ENCODE peak calls at places on chromosomes 6 and 20, in four cellular contexts. G is mammary epithelial cell, O is cardiac fibroblast, R is adrenal gland. W is an unnamed sample.

GRCh38 chr20:4548552-4548951 is 173.2 kb upstream of the PRND start:
- DNase-seq in R (no peak), G (peak), O (no peak), W (no peak)

GRCh38 chr20:58214310-58214709 is 14.1 kb downstream of the ANKRD60 start:
- DNase-seq in G (no peak), R (no peak), O (no peak), W (no peak)

GRCh38 chr6:158647501-158647900 is 2.4 kb upstream of the SYTL3 start:
- DNase-seq in G (no peak), R (no peak), O (no peak), W (no peak)

GRCh38 chr20:31987744-31988143 is 19.8 kb downstream of the XKR7 start:
- DNase-seq in O (no peak), R (peak), G (peak), W (no peak)

GRCh38 chr6:21188505-21189223 is 404.9 kb upstream of the SOX4 start:
- DNase-seq in O (no peak), R (no peak), G (peak), W (no peak)

GRCh38 chr6:34571388-34571787 is 15.3 kb upstream of the SPDEF start:
- DNase-seq in R (no peak), G (no peak), O (peak), W (no peak)

GRCh38 chr20:12700701-12701100 is 308.1 kb upstream of the SPTLC3 start:
- DNase-seq in G (no peak), O (no peak), R (no peak), W (no peak)

GRCh38 chr6:42292002-42292735 is 74.5 kb upstream of the MRPS10 start:
- DNase-seq in R (no peak), O (peak), G (peak), W (peak)

GRCh38 chr6:112443666-112444065 is 96.5 kb downstream of the RFPL4B start:
- DNase-seq in G (no peak), R (no peak), O (peak), W (no peak)

GRCh38 chr6:138176652-138177232 is 15.0 kb downstream of the ARFGEF3 start:
- DNase-seq in O (no peak), R (no peak), G (no peak), W (no peak)

GRCh38 chr6:37698264-37699137 is 818 bp upstream of the MDGA1 start:
- DNase-seq in G (peak), O (peak), R (peak), W (peak)

GRCh38 chr6:90583179-90583578 is 3.7 kb downstream of the MAP3K7 start:
- DNase-seq in O (no peak), R (no peak), G (no peak), W (no peak)

GRCh38 chr6:64926051-64926450 is 781.0 kb downstream of the EYS start:
- DNase-seq in O (no peak), R (no peak), G (no peak), W (no peak)

GRCh38 chr6:15287670-15288069 is 41.8 kb downstream of the JARID2 start:
- DNase-seq in G (no peak), O (no peak), R (no peak), W (no peak)

GRCh38 chr6:361411-362132 is 30.0 kb upstream of the IRF4 start:
- DNase-seq in G (no peak), R (no peak), O (no peak), W (no peak)

GRCh38 chr20:37915800-37916570 is 13.1 kb downstream of the VSTM2L start:
- DNase-seq in O (no peak), G (no peak), R (no peak), W (no peak)

GRCh38 chr6:88380618-88381288 is 214.6 kb upstream of the CNR1 start:
- DNase-seq in O (peak), G (no peak), R (no peak), W (no peak)

GRCh38 chr20:47603260-47603659 is 101.6 kb downstream of the NCOA3 start:
- DNase-seq in R (no peak), O (no peak), G (no peak), W (no peak)

GRCh38 chr20:18734525-18735189 is 78.9 kb upstream of the SCP2D1 start:
- DNase-seq in R (no peak), O (no peak), G (no peak), W (no peak)

GRCh38 chr6:31659649-31660223 is 842 bp downstream of the C6orf47 start:
- DNase-seq in O (peak), R (peak), G (peak), W (no peak)

GRCh38 chr6:82006027-82006738 is 241.4 kb downstream of the IBTK start:
- DNase-seq in G (peak), R (peak), O (peak), W (no peak)

GRCh38 chr6:70282906-70283461 is 19.9 kb downstream of the COL9A1 start:
- DNase-seq in R (no peak), O (no peak), G (no peak), W (no peak)

GRCh38 chr20:7989379-7989778 is 30.2 kb downstream of the TMX4 start:
- DNase-seq in O (peak), G (no peak), R (no peak), W (no peak)

GRCh38 chr6:160992323-160993314 is 1.1 kb downstream of the MAP3K4 start:
- DNase-seq in O (peak), G (peak), R (peak), W (peak)

GRCh38 chr6:56841751-56842150 is 113.2 kb upstream of the BEND6 start:
- DNase-seq in O (no peak), R (no peak), G (no peak), W (no peak)

GRCh38 chr20:5691918-5692618 is 58.1 kb upstream of the SHLD1 start:
- DNase-seq in R (no peak), G (no peak), O (no peak), W (no peak)

GRCh38 chr20:19414600-19414999 is 202.2 kb downstream of the SLC24A3 start:
- DNase-seq in O (no peak), R (no peak), G (no peak), W (no peak)

GRCh38 chr20:51661609-51662178 is 106.5 kb downstream of the ATP9A start:
- DNase-seq in O (no peak), R (no peak), G (peak), W (peak)

GRCh38 chr20:17621229-17621968 is 51.5 kb downstream of the DSTN start:
- DNase-seq in O (no peak), R (peak), G (no peak), W (no peak)

GRCh38 chr6:42013134-42013516 is 37.2 kb upstream of the TAF8 start:
- DNase-seq in O (no peak), R (no peak), G (peak), W (no peak)

GRCh38 chr20:13046409-13046808 is 37.6 kb downstream of the SPTLC3 start:
- DNase-seq in R (no peak), O (no peak), G (no peak), W (no peak)

GRCh38 chr6:34339432-34339831 is 53.0 kb downstream of the NUDT3 start:
- DNase-seq in R (no peak), O (no peak), G (no peak), W (no peak)

GRCh38 chr20:62151835-62152364 is 8.3 kb downstream of the SS18L1 start:
- DNase-seq in O (no peak), R (no peak), G (no peak), W (no peak)

DNA sequence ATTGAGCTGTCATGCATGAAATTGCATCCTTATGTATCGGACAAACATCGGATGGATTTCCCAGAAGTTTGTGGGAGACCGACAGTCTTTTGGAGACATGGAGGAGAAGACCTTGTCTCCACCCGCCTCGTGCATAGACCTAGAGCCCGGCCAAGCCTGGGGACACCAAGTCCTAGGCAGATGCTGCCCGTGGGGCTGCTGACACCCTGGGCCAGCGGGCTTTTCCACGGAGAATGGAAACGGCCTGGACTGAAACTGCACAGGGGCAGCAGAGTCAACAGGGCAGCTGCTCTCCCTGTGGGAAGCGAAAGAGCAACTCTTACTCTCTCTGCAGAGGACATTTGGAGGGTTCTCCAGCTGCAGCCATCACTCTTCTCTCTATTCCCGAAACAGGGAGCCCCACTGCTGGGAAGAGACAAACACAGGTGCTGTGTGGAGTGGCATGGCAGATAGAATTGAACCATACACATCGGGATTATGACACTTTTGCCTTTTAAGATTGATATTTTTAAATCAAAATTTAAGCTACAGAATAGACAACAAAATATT is 401.2 kb downstream of the THBS2 start:
- DNase-seq in O (no peak), R (no peak), G (no peak), W (no peak)
- H3K4me3 ChIP-seq in O (peak), R (no peak), G (no peak), W (no peak)

DNA sequence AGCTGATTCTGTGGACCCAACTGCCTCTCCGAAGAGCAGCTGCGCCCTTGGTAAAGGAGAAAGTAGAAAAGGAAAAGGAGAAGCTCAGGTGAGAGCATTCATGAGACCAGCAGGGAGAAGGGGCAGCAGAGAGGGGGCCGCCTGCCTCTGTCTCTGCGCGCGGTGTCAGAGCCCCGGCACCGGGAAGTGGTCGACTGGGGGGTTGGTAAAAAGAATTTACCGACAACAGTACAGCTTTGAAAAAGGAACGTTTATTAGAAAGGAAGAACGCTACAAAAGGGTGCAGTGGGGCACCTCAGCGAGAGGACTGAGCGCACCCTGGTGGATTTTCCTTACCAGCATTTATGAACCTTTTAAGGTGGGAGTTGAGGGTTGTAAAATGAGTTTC is 61.9 kb downstream of the GPR6 start:
- DNase-seq in O (peak), R (no peak), G (peak), W (no peak)
- H3K4me3 ChIP-seq in O (peak), R (peak), G (no peak), W (peak)

GRCh38 chr6:10586302-10586701 is 65.2 kb downstream of the GCNT2 start:
- DNase-seq in O (no peak), G (no peak), R (no peak), W (no peak)
- H3K4me3 ChIP-seq in O (no peak), G (no peak), R (no peak), W (no peak)

DNA sequence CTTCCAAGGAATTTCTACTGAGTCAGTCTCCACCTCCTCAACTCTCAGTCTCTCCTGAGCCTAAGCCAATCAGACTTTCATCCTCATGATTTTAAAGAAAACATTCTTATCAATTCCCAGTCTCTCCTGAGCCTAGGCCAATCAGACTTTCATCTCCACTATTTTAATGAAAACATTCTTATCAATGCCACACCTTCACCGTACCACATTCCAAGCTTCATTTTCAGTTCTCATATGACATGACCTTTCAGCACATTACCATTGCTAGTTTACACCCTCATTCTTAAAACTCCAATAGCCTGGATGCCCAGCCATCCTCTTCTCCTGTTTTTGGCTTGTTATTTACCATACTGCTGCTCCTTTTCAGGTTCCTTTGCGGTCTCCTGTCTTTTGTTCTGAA is 42.4 kb downstream of the SYNE1 start:
- DNase-seq in O (no peak), G (no peak), R (no peak), W (no peak)
- H3K4me3 ChIP-seq in O (no peak), G (no peak), R (no peak), W (no peak)

DNA sequence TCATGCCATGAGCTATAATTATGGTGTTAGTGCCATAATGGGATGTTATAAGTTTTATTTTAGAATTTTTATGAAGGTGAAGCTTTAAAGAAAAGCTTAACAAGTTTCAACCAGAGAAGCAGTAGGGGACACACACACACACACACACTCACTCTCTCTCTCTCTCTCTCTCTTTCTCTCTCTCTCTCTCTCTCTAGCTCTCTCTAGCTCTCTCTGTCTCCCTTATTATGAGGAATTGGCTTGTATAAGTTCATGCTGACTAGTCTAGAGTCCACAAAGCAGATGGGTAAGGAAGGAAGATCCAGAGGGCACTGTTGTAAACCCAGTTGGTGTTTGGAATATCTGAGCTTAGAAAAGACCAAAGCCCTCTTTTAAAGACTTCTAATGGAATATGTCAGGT is 102.4 kb downstream of the QKI start:
- DNase-seq in O (no peak), R (no peak), G (no peak), W (no peak)
- H3K4me3 ChIP-seq in O (no peak), R (no peak), G (no peak), W (no peak)

GRCh38 chr6:107564223-107564855 is 74.4 kb downstream of the SOBP start:
- DNase-seq in O (no peak), G (no peak), R (no peak), W (no peak)

GRCh38 chr6:107563694-107564093 is 73.8 kb downstream of the SOBP start:
- DNase-seq in R (no peak), O (no peak), G (no peak), W (no peak)

GRCh38 chr6:107560657-107561056 is 70.7 kb downstream of the SOBP start:
- DNase-seq in O (peak), G (no peak), R (peak), W (no peak)

GRCh38 chr6:107557698-107558097 is 67.8 kb downstream of the SOBP start:
- DNase-seq in R (no peak), G (no peak), O (no peak), W (no peak)

DNA sequence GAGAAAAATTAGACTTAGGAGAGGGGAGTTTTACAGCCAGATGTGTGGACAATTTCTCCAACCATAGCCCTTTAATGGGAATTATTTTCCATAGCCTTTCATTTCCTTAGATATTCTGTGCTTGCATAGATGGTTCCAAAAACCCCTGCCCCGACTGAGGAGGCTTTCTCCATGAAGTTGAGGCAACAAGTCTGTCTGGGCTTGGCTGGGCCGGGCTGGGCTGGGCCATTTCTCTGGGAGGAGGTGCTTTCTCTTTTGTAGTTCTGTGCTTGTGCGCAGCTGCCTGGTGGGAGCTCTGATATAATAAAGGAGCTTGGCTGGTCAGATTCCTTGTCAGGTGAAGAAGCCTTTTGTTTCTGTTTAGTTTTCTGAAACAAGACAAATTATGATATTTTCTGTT is 71.4 kb downstream of the SOBP start:
- DNase-seq in G (no peak), R (peak), O (peak), W (no peak)
- H3K4me3 ChIP-seq in G (no peak), R (no peak), O (no peak), W (no peak)

GRCh38 chr20:50115041-50115512 is 2.1 kb upstream of the UBE2V1 start:
- DNase-seq in G (no peak), O (no peak), R (no peak), W (no peak)

GRCh38 chr20:50115591-50116367 is 2.8 kb upstream of the UBE2V1 start:
- DNase-seq in O (peak), G (peak), R (peak), W (peak)

GRCh38 chr20:50111829-50112495 is 988 bp downstream of the UBE2V1 start:
- DNase-seq in G (no peak), R (no peak), O (no peak), W (no peak)

GRCh38 chr20:50112512-50113419 is at the start of gene UBE2V1:
- DNase-seq in G (peak), R (peak), O (peak), W (peak)

GRCh38 chr20:50113420-50114224 is 672 bp upstream of the UBE2V1 start:
- DNase-seq in R (no peak), G (no peak), O (no peak), W (no peak)
- H3K4me3 ChIP-seq in R (peak), G (peak), O (peak), W (peak)

GRCh38 chr6:109092074-109092473 is 2.6 kb downstream of the SESN1 start:
- DNase-seq in R (no peak), O (no peak), G (no peak), W (no peak)
- H3K4me3 ChIP-seq in R (peak), O (peak), G (peak), W (peak)

DNA sequence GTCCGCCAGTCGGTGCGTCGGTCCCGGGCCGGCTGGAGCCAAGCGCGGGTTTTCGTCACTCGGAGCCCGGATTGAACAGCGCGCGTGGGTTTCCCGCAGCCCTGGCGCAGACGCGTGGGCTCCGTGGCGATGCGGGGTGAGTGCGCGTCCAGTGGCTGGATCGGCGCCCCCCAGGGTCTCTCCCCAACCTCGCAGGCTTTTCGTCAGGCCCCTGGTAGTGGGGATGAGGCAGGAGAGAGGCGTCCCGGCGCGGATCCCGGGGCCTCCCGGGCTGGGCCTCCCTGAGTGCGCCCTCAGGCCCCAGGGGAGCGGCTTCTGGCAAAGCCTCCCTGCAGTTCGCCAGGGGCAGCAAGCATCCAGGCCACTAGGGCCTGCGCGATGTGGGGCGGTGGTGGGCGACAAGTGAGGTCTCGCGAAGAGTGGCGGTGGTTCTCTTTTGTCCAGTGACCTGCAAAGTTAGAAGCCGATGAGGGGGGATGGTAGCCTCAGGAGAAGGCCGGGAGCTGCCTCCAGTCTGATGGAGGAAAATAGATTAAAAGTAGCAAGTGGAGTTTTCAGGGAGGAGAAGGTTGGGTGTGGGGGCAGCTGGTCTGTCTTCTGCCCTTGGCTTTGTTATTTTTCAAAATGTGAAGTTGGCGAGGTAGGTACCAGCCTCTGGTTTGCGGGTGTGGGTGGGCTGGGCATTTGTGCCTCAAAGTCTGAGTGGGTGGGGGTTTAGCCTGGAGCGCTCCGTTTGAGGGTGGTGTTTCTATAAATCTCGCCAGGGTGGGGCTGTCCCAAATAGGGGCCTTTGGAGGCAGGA is 1.6 kb downstream of the TOX2 start:
- DNase-seq in R (no peak), G (no peak), O (peak), W (no peak)
- H3K4me3 ChIP-seq in R (no peak), G (no peak), O (peak), W (no peak)